ENCODE peak calls at places on chromosomes 16 and 17, in seven cellular contexts. One of them, this sample, is unnamed.

GRCh38 chr17:40714473-40714872 is 10.9 kb upstream of the KRT24 start:
- DNase-seq in endothelial cell of umbilical vein: no peak
- DNase-seq in body of pancreas: no peak
- DNase-seq in type B pancreatic cell: no peak
- DNase-seq in AG09319: no peak
- DNase-seq in RWPE1: no peak
- DNase-seq in thoracic aorta: no peak
- DNase-seq in this sample: no peak

GRCh38 chr17:75832164-75832651 is 12.0 kb downstream of the UNC13D start:
- DNase-seq in thoracic aorta: no peak
- DNase-seq in endothelial cell of umbilical vein: no peak
- DNase-seq in body of pancreas: peak
- DNase-seq in RWPE1: peak
- DNase-seq in type B pancreatic cell: no peak
- DNase-seq in AG09319: no peak
- DNase-seq in this sample: no peak

GRCh38 chr17:57609125-57609877 is 135.8 kb downstream of the CCDC182 start:
- DNase-seq in type B pancreatic cell: no peak
- DNase-seq in body of pancreas: peak
- DNase-seq in endothelial cell of umbilical vein: no peak
- DNase-seq in thoracic aorta: no peak
- DNase-seq in AG09319: no peak
- DNase-seq in RWPE1: no peak
- DNase-seq in this sample: no peak

GRCh38 chr16:70421473-70422311 is 17.2 kb downstream of the ST3GAL2 start:
- DNase-seq in AG09319: no peak
- DNase-seq in RWPE1: no peak
- DNase-seq in body of pancreas: no peak
- DNase-seq in type B pancreatic cell: no peak
- DNase-seq in thoracic aorta: no peak
- DNase-seq in endothelial cell of umbilical vein: no peak
- DNase-seq in this sample: no peak

GRCh38 chr16:89187337-89188063 is 12.8 kb downstream of the SLC22A31 start:
- DNase-seq in AG09319: no peak
- DNase-seq in body of pancreas: no peak
- DNase-seq in RWPE1: no peak
- DNase-seq in thoracic aorta: no peak
- DNase-seq in endothelial cell of umbilical vein: no peak
- DNase-seq in type B pancreatic cell: no peak
- DNase-seq in this sample: no peak

GRCh38 chr17:30586818-30587595 is 109.8 kb downstream of the GOSR1 start:
- DNase-seq in AG09319: no peak
- DNase-seq in thoracic aorta: no peak
- DNase-seq in type B pancreatic cell: no peak
- DNase-seq in body of pancreas: no peak
- DNase-seq in RWPE1: peak
- DNase-seq in endothelial cell of umbilical vein: peak
- DNase-seq in this sample: no peak

GRCh38 chr16:24525970-24526559 is 13.3 kb upstream of the RBBP6 start:
- DNase-seq in type B pancreatic cell: peak
- DNase-seq in thoracic aorta: no peak
- DNase-seq in RWPE1: peak
- DNase-seq in body of pancreas: peak
- DNase-seq in endothelial cell of umbilical vein: no peak
- DNase-seq in AG09319: peak
- DNase-seq in this sample: no peak

GRCh38 chr17:45895969-45896793 is 1.8 kb downstream of the MAPT start:
- DNase-seq in thoracic aorta: no peak
- DNase-seq in body of pancreas: no peak
- DNase-seq in AG09319: no peak
- DNase-seq in endothelial cell of umbilical vein: no peak
- DNase-seq in type B pancreatic cell: no peak
- DNase-seq in RWPE1: no peak
- DNase-seq in this sample: no peak

GRCh38 chr16:49431040-49431439 is 57.4 kb downstream of the C16orf78 start:
- DNase-seq in body of pancreas: no peak
- DNase-seq in thoracic aorta: no peak
- DNase-seq in type B pancreatic cell: no peak
- DNase-seq in RWPE1: no peak
- DNase-seq in AG09319: no peak
- DNase-seq in endothelial cell of umbilical vein: no peak
- DNase-seq in this sample: no peak

GRCh38 chr17:19021622-19022083 is 17.1 kb upstream of the FAM83G start:
- DNase-seq in AG09319: no peak
- DNase-seq in endothelial cell of umbilical vein: no peak
- DNase-seq in body of pancreas: no peak
- DNase-seq in thoracic aorta: no peak
- DNase-seq in RWPE1: no peak
- DNase-seq in type B pancreatic cell: no peak
- DNase-seq in this sample: no peak

GRCh38 chr16:89864421-89864820 is 9.0 kb upstream of the TCF25 start:
- DNase-seq in RWPE1: peak
- DNase-seq in body of pancreas: no peak
- DNase-seq in AG09319: no peak
- DNase-seq in thoracic aorta: no peak
- DNase-seq in type B pancreatic cell: no peak
- DNase-seq in endothelial cell of umbilical vein: peak
- DNase-seq in this sample: no peak

GRCh38 chr17:78185981-78186688 is 717 bp downstream of the TK1 start:
- DNase-seq in endothelial cell of umbilical vein: no peak
- DNase-seq in body of pancreas: peak
- DNase-seq in AG09319: no peak
- DNase-seq in RWPE1: no peak
- DNase-seq in type B pancreatic cell: no peak
- DNase-seq in thoracic aorta: no peak
- DNase-seq in this sample: no peak

GRCh38 chr16:9128346-9129342 is 37.2 kb downstream of the HAPSTR1 start:
- DNase-seq in type B pancreatic cell: peak
- DNase-seq in endothelial cell of umbilical vein: peak
- DNase-seq in RWPE1: no peak
- DNase-seq in body of pancreas: no peak
- DNase-seq in AG09319: no peak
- DNase-seq in thoracic aorta: no peak
- DNase-seq in this sample: no peak

GRCh38 chr16:51374346-51374745 is 223.3 kb upstream of the SALL1 start:
- DNase-seq in body of pancreas: no peak
- DNase-seq in RWPE1: peak
- DNase-seq in endothelial cell of umbilical vein: no peak
- DNase-seq in AG09319: peak
- DNase-seq in type B pancreatic cell: no peak
- DNase-seq in thoracic aorta: no peak
- DNase-seq in this sample: no peak

GRCh38 chr16:51374790-51375189 is 223.7 kb upstream of the SALL1 start:
- DNase-seq in RWPE1: no peak
- DNase-seq in AG09319: no peak
- DNase-seq in endothelial cell of umbilical vein: no peak
- DNase-seq in body of pancreas: no peak
- DNase-seq in type B pancreatic cell: no peak
- DNase-seq in thoracic aorta: no peak
- DNase-seq in this sample: no peak

GRCh38 chr16:51376080-51376479 is 225.0 kb upstream of the SALL1 start:
- DNase-seq in type B pancreatic cell: no peak
- DNase-seq in thoracic aorta: no peak
- DNase-seq in RWPE1: no peak
- DNase-seq in AG09319: no peak
- DNase-seq in endothelial cell of umbilical vein: no peak
- DNase-seq in body of pancreas: no peak
- DNase-seq in this sample: no peak
- TF ChIP-seq CTCF in type B pancreatic cell: peak
- TF ChIP-seq CTCF in thoracic aorta: no peak
- TF ChIP-seq CTCF in RWPE1: no peak
- TF ChIP-seq CTCF in AG09319: no peak
- TF ChIP-seq CTCF in endothelial cell of umbilical vein: no peak
- TF ChIP-seq CTCF in body of pancreas: peak
- TF ChIP-seq CTCF in this sample: no peak

GRCh38 chr16:58513874-58514273 is 1.4 kb upstream of the SETD6 start:
- DNase-seq in endothelial cell of umbilical vein: no peak
- DNase-seq in thoracic aorta: no peak
- DNase-seq in body of pancreas: no peak
- DNase-seq in RWPE1: no peak
- DNase-seq in type B pancreatic cell: no peak
- DNase-seq in AG09319: no peak
- DNase-seq in this sample: no peak

GRCh38 chr16:58515125-58515870 is at the start of gene SETD6:
- DNase-seq in body of pancreas: peak
- DNase-seq in AG09319: peak
- DNase-seq in endothelial cell of umbilical vein: peak
- DNase-seq in RWPE1: peak
- DNase-seq in thoracic aorta: peak
- DNase-seq in type B pancreatic cell: peak
- DNase-seq in this sample: peak

GRCh38 chr16:58518083-58518979 is 3.0 kb downstream of the SETD6 start:
- DNase-seq in AG09319: no peak
- DNase-seq in body of pancreas: no peak
- DNase-seq in endothelial cell of umbilical vein: no peak
- DNase-seq in thoracic aorta: no peak
- DNase-seq in RWPE1: no peak
- DNase-seq in type B pancreatic cell: no peak
- DNase-seq in this sample: no peak

GRCh38 chr16:58516768-58517107 is 1.4 kb downstream of the SETD6 start:
- DNase-seq in AG09319: no peak
- DNase-seq in type B pancreatic cell: no peak
- DNase-seq in thoracic aorta: no peak
- DNase-seq in endothelial cell of umbilical vein: no peak
- DNase-seq in body of pancreas: no peak
- DNase-seq in RWPE1: no peak
- DNase-seq in this sample: no peak

DNA sequence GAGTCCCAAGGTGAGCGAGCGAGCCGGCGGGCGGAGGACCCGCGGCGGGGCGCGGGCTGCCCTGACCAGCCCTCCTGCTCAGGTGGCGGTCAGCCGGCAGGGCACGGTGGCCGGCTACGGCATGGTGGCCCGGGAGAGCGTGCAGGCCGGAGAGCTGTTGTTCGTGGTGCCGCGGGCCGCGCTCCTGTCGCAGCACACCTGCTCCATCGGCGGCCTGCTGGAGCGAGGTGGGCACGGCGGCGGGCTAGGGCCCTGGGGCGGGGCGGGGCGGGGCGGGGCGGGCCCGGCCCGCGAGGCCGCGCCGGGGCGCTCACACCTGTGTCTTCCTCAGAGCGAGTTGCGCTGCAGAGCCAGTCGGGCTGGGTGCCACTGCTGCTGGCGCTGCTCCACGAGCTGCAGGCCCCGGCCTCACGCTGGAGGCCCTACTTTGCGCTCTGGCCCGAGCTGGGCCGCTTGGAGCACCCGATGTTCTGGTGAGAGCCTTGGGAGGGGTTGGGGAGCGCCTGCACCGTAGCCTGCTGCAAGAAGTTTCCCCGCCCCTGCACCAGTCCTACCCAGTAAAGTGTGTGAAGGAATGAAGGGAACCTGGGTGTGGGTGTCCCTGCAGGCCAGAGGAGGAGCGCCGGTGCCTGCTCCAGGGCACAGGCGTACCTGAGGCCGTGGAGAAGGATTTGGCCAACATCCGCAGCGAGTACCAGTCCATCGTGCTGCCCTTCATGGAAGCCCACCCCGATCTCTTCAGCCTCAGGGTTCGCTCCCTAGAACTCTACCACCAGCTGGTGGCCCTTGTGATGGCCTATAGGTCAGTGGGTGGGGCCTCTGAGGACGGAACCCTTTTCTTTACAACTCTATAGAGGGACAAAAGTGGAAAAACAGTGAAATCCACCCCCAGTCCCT is 802 bp downstream of the SETD6 start:
- DNase-seq in body of pancreas: peak
- DNase-seq in endothelial cell of umbilical vein: no peak
- DNase-seq in AG09319: no peak
- DNase-seq in RWPE1: peak
- DNase-seq in thoracic aorta: no peak
- DNase-seq in type B pancreatic cell: no peak
- DNase-seq in this sample: no peak
- TF ChIP-seq CTCF in body of pancreas: no peak
- TF ChIP-seq CTCF in endothelial cell of umbilical vein: no peak
- TF ChIP-seq CTCF in AG09319: no peak
- TF ChIP-seq CTCF in RWPE1: no peak
- TF ChIP-seq CTCF in thoracic aorta: no peak
- TF ChIP-seq CTCF in type B pancreatic cell: peak
- TF ChIP-seq CTCF in this sample: no peak

GRCh38 chr17:72387487-72387886 is 266.7 kb downstream of the SOX9 start:
- DNase-seq in AG09319: peak
- DNase-seq in RWPE1: peak
- DNase-seq in type B pancreatic cell: no peak
- DNase-seq in thoracic aorta: no peak
- DNase-seq in body of pancreas: no peak
- DNase-seq in endothelial cell of umbilical vein: no peak
- DNase-seq in this sample: no peak

GRCh38 chr17:72390675-72391501 is 270.1 kb downstream of the SOX9 start:
- DNase-seq in RWPE1: peak
- DNase-seq in AG09319: no peak
- DNase-seq in thoracic aorta: no peak
- DNase-seq in body of pancreas: no peak
- DNase-seq in endothelial cell of umbilical vein: no peak
- DNase-seq in type B pancreatic cell: no peak
- DNase-seq in this sample: no peak

GRCh38 chr17:72387969-72388368 is 267.1 kb downstream of the SOX9 start:
- DNase-seq in endothelial cell of umbilical vein: no peak
- DNase-seq in AG09319: no peak
- DNase-seq in body of pancreas: no peak
- DNase-seq in RWPE1: no peak
- DNase-seq in thoracic aorta: no peak
- DNase-seq in type B pancreatic cell: no peak
- DNase-seq in this sample: no peak

GRCh38 chr17:72386619-72387237 is 265.9 kb downstream of the SOX9 start:
- DNase-seq in type B pancreatic cell: no peak
- DNase-seq in RWPE1: no peak
- DNase-seq in thoracic aorta: no peak
- DNase-seq in endothelial cell of umbilical vein: no peak
- DNase-seq in AG09319: no peak
- DNase-seq in body of pancreas: no peak
- DNase-seq in this sample: no peak

DNA sequence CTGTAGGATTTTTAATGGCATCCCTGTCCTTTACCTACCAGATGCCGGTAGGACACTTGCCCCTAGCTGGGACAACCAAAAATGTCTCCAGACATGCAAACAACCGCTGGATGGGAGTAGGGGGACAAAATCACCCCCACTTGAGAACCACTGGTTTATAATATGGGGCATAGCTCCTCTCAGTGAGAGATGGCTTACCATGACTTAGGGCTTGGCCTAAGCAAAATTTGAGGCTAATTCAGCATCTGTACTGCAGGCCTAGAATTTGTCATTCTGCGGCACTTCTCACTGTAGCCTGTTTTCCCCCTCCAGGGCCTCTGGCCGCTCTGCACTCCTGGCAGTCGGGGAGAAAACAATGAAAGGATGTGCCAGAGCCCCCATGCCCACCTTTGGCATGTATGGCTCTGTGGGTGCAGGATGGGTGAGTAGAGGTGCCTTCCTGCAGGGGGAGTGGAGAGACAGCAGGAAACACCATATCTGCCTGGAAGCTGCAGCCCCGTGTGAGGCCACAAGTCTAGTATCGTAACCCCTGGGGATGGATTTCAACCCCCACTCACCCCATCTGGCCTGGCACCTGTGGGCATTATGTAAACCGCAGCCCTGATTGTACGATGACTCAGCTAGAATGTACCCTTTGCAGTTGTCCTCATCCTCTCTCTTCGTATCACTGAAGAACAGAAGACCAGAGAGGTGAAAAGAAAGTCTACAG is 268.1 kb downstream of the SOX9 start:
- DNase-seq in thoracic aorta: no peak
- DNase-seq in endothelial cell of umbilical vein: no peak
- DNase-seq in AG09319: no peak
- DNase-seq in body of pancreas: no peak
- DNase-seq in type B pancreatic cell: no peak
- DNase-seq in RWPE1: peak
- DNase-seq in this sample: no peak
- TF ChIP-seq CTCF in thoracic aorta: no peak
- TF ChIP-seq CTCF in endothelial cell of umbilical vein: no peak
- TF ChIP-seq CTCF in AG09319: no peak
- TF ChIP-seq CTCF in body of pancreas: no peak
- TF ChIP-seq CTCF in type B pancreatic cell: no peak
- TF ChIP-seq CTCF in RWPE1: no peak
- TF ChIP-seq CTCF in this sample: no peak

GRCh38 chr17:74118504-74118903 is 85.0 kb upstream of the RPL38 start:
- DNase-seq in AG09319: no peak
- DNase-seq in thoracic aorta: no peak
- DNase-seq in endothelial cell of umbilical vein: no peak
- DNase-seq in body of pancreas: no peak
- DNase-seq in type B pancreatic cell: no peak
- DNase-seq in RWPE1: no peak
- DNase-seq in this sample: no peak
- TF ChIP-seq CTCF in AG09319: no peak
- TF ChIP-seq CTCF in thoracic aorta: no peak
- TF ChIP-seq CTCF in endothelial cell of umbilical vein: no peak
- TF ChIP-seq CTCF in body of pancreas: no peak
- TF ChIP-seq CTCF in type B pancreatic cell: peak
- TF ChIP-seq CTCF in RWPE1: no peak
- TF ChIP-seq CTCF in this sample: no peak

This sample was measured in omental fat pad.